ENCODE peak calls at places on chromosomes 7 and 10, in eight cellular contexts. D is activated CD4-positive, alpha-beta T cell treated with anti-CD3 and anti-CD28 coated beads for 24 hours; C is fibroblast of lung; U is WTC11; G is T-helper 9 cell; B is Calu3; N is NCI-H510A treated with DMSO at 0.1 percent for 48 hours; W is HuH-7. J is an unnamed sample.

GRCh38 chr10:70804424-70804814 is 11.3 kb upstream of the SGPL1 start:
- DNase-seq in D (no peak), C (no peak), U (no peak), G (no peak), B (no peak), N (no peak), W (no peak), J (no peak)

GRCh38 chr10:30701471-30702173 is 72.1 kb upstream of the LYZL2 start:
- DNase-seq in D (peak), C (peak), U (no peak), G (peak), B (peak), N (peak), W (no peak), J (no peak)

GRCh38 chr10:67629461-67629971 is 66.5 kb downstream of the CTNNA3 start:
- DNase-seq in D (no peak), C (no peak), U (no peak), G (no peak), B (no peak), N (peak), W (no peak), J (no peak)

GRCh38 chr10:5525581-5526271 is 965 bp downstream of the CALML3 start:
- DNase-seq in D (no peak), C (no peak), U (no peak), G (no peak), B (no peak), N (no peak), W (no peak), J (no peak)

GRCh38 chr10:112927980-112928379 is 22.1 kb upstream of the TCF7L2 start:
- DNase-seq in D (no peak), C (no peak), U (peak), G (no peak), B (no peak), N (no peak), W (no peak), J (no peak)

GRCh38 chr10:35633006-35633980 is 8.8 kb downstream of the FZD8 start:
- DNase-seq in D (no peak), C (no peak), U (no peak), G (no peak), B (no peak), N (no peak), W (no peak), J (no peak)

GRCh38 chr7:4164556-4164955 is 517.5 kb upstream of the FOXK1 start:
- DNase-seq in D (no peak), C (no peak), U (no peak), G (no peak), B (no peak), N (no peak), W (peak), J (no peak)

GRCh38 chr10:59965899-59966650 is 59.7 kb upstream of the CCDC6 start:
- DNase-seq in D (no peak), C (no peak), U (no peak), G (no peak), B (no peak), N (peak), W (no peak), J (no peak)

GRCh38 chr10:70906031-70906804 is 17.9 kb upstream of the PCBD1 start:
- DNase-seq in D (no peak), C (no peak), U (peak), G (no peak), B (no peak), N (no peak), W (no peak), J (no peak)

GRCh38 chr7:114370177-114370576 is 44.4 kb upstream of the FOXP2 start:
- DNase-seq in D (no peak), C (no peak), U (no peak), G (no peak), B (no peak), N (no peak), W (no peak), J (no peak)

GRCh38 chr7:142328006-142328405 is 70.1 kb upstream of the PRSS58 start:
- DNase-seq in D (no peak), C (no peak), U (peak), G (no peak), B (no peak), N (no peak), W (no peak), J (no peak)

GRCh38 chr10:72659694-72660093 is 32.2 kb upstream of the MCU start:
- DNase-seq in D (no peak), C (no peak), U (no peak), G (no peak), B (peak), N (no peak), W (no peak), J (no peak)

GRCh38 chr10:24444337-24444736 is 235.4 kb downstream of the KIAA1217 start:
- DNase-seq in D (no peak), C (peak), U (no peak), G (no peak), B (no peak), N (no peak), W (no peak), J (no peak)

GRCh38 chr10:124579003-124579384 is 117.4 kb downstream of the LHPP start:
- DNase-seq in D (no peak), C (no peak), U (no peak), G (no peak), B (no peak), N (no peak), W (no peak), J (no peak)

GRCh38 chr10:116848912-116849270 is 408 bp upstream of the ENO4 start:
- DNase-seq in D (no peak), C (no peak), U (no peak), G (no peak), B (no peak), N (no peak), W (no peak), J (no peak)

GRCh38 chr7:25256424-25256823 is 28.1 kb upstream of the NPVF start:
- DNase-seq in D (no peak), C (no peak), U (no peak), G (no peak), B (no peak), N (no peak), W (no peak), J (no peak)

GRCh38 chr7:39304683-39305405 is 261.4 kb upstream of the YAE1 start:
- DNase-seq in D (no peak), C (no peak), U (no peak), G (no peak), B (no peak), N (no peak), W (no peak), J (no peak)

GRCh38 chr7:126578338-126578737 is 674.4 kb downstream of the GRM8 start:
- DNase-seq in D (no peak), C (no peak), U (no peak), G (no peak), B (no peak), N (peak), W (no peak), J (no peak)

GRCh38 chr10:97543025-97543546 is 29.5 kb upstream of the ANKRD2 start:
- DNase-seq in D (peak), C (peak), U (no peak), G (no peak), B (peak), N (peak), W (no peak), J (peak)

GRCh38 chr10:84008878-84009277 is 130.4 kb upstream of the GHITM start:
- DNase-seq in D (peak), C (no peak), U (peak), G (peak), B (peak), N (no peak), W (peak), J (no peak)

GRCh38 chr10:104273291-104273690 is 4.3 kb downstream of the GSTO2 start:
- DNase-seq in D (no peak), C (no peak), U (no peak), G (no peak), B (no peak), N (no peak), W (no peak), J (no peak)

GRCh38 chr10:772227-772637 is 82.8 kb upstream of the DIP2C start:
- DNase-seq in D (no peak), C (no peak), U (peak), G (no peak), B (no peak), N (no peak), W (no peak), J (peak)

GRCh38 chr7:67692425-67692824 is 695.8 kb downstream of the TYW1 start:
- DNase-seq in D (no peak), C (no peak), U (no peak), G (no peak), B (no peak), N (no peak), W (no peak), J (peak)

GRCh38 chr10:78149193-78149592 is 115.5 kb downstream of the RPS24 start:
- DNase-seq in D (no peak), C (peak), U (no peak), G (no peak), B (no peak), N (no peak), W (no peak), J (no peak)

GRCh38 chr10:97830064-97830463 is 19.6 kb upstream of the GOLGA7B start:
- DNase-seq in D (no peak), C (no peak), U (no peak), G (no peak), B (no peak), N (peak), W (no peak), J (no peak)

GRCh38 chr7:121882731-121883130 is 9.8 kb downstream of the PTPRZ1 start:
- DNase-seq in D (no peak), C (no peak), U (no peak), G (no peak), B (no peak), N (no peak), W (no peak), J (no peak)

GRCh38 chr10:14225374-14225773 is 105.3 kb downstream of the FRMD4A start:
- DNase-seq in D (no peak), C (no peak), U (no peak), G (no peak), B (no peak), N (no peak), W (no peak), J (no peak)

J was measured in right lobe of liver.